ENCODE peak calls at places on chromosome 15, in eight cellular contexts. I is gastrocnemius medialis, U is fibroblast of mammary gland, S is neural crest cell, P is mammary epithelial cell, B is HFF-Myc, E is A549, F is GM12865. G is an unnamed sample.

GRCh38 chr15:54273928-54274327 is 295.7 kb downstream of the UNC13C start:
- DNase-seq in I (no peak), U (no peak), S (no peak), P (no peak), B (no peak), E (peak), F (no peak), G (no peak)

GRCh38 chr15:52567886-52568568 is 803 bp downstream of the ARPP19 start:
- DNase-seq in I (peak), U (peak), S (no peak), P (peak), B (no peak), E (peak), F (peak), G (no peak)

GRCh38 chr15:64430000-64430735 is 30.2 kb upstream of the ZNF609 start:
- DNase-seq in I (no peak), U (peak), S (no peak), P (peak), B (peak), E (no peak), F (peak), G (peak)

GRCh38 chr15:77682564-77682963 is 49.9 kb upstream of the LINGO1 start:
- DNase-seq in I (no peak), U (no peak), S (no peak), P (no peak), B (no peak), E (no peak), F (no peak), G (no peak)

GRCh38 chr15:52171386-52171785 is 19.8 kb downstream of the GNB5 start:
- DNase-seq in I (no peak), U (peak), S (no peak), P (peak), B (no peak), E (no peak), F (no peak), G (no peak)

GRCh38 chr15:66644815-66645345 is 57.2 kb upstream of the SMAD6 start:
- DNase-seq in I (no peak), U (peak), S (no peak), P (no peak), B (no peak), E (no peak), F (no peak), G (no peak)

GRCh38 chr15:37221671-37222207 is 121.4 kb upstream of the MEIS2 start:
- DNase-seq in I (no peak), U (no peak), S (no peak), P (no peak), B (no peak), E (no peak), F (no peak), G (no peak)

GRCh38 chr15:38190501-38190900 is 62.1 kb upstream of the SPRED1 start:
- DNase-seq in I (no peak), U (no peak), S (no peak), P (no peak), B (no peak), E (peak), F (no peak), G (no peak)

GRCh38 chr15:41809526-41810220 is 18.2 kb upstream of the JMJD7 start:
- DNase-seq in I (no peak), U (no peak), S (no peak), P (no peak), B (no peak), E (no peak), F (no peak), G (no peak)

GRCh38 chr15:88061452-88061851 is 195.1 kb downstream of the NTRK3 start:
- DNase-seq in I (no peak), U (no peak), S (no peak), P (no peak), B (no peak), E (no peak), F (no peak), G (no peak)

GRCh38 chr15:88604972-88605506 is 16.1 kb upstream of the AEN start:
- DNase-seq in I (no peak), U (no peak), S (no peak), P (no peak), B (no peak), E (no peak), F (no peak), G (no peak)

GRCh38 chr15:100687532-100688215 is 85.3 kb downstream of the ASB7 start:
- DNase-seq in I (no peak), U (peak), S (no peak), P (peak), B (no peak), E (no peak), F (no peak), G (no peak)

GRCh38 chr15:100718075-100718980 is 115.9 kb downstream of the ASB7 start:
- DNase-seq in I (no peak), U (no peak), S (no peak), P (no peak), B (no peak), E (no peak), F (no peak), G (no peak)

GRCh38 chr15:82950295-82950694 is 2.2 kb downstream of the HOMER2 start:
- DNase-seq in I (no peak), U (no peak), S (no peak), P (no peak), B (no peak), E (no peak), F (no peak), G (peak)

GRCh38 chr15:32687556-32687955 is 30.2 kb upstream of the GREM1 start:
- DNase-seq in I (no peak), U (peak), S (no peak), P (peak), B (no peak), E (peak), F (no peak), G (no peak)

GRCh38 chr15:90315276-90315982 is 36.7 kb upstream of the ZNF774 start:
- DNase-seq in I (peak), U (peak), S (no peak), P (peak), B (peak), E (peak), F (no peak), G (no peak)

GRCh38 chr15:28921925-28922711 is 36.3 kb downstream of the APBA2 start:
- DNase-seq in I (no peak), U (no peak), S (no peak), P (no peak), B (no peak), E (no peak), F (no peak), G (no peak)

GRCh38 chr15:63765338-63765737 is 68.4 kb downstream of the HERC1 start:
- DNase-seq in I (no peak), U (no peak), S (no peak), P (no peak), B (no peak), E (no peak), F (no peak), G (no peak)

GRCh38 chr15:66153549-66154415 is 99.8 kb downstream of the MEGF11 start:
- DNase-seq in I (no peak), U (no peak), S (no peak), P (no peak), B (no peak), E (no peak), F (peak), G (peak)

GRCh38 chr15:40731034-40731433 is 24.0 kb downstream of the RMDN3 start:
- DNase-seq in I (no peak), U (no peak), S (no peak), P (no peak), B (no peak), E (no peak), F (no peak), G (no peak)

GRCh38 chr15:40766906-40767837 is 2.6 kb upstream of the C15orf62 start:
- DNase-seq in I (no peak), U (peak), S (no peak), P (no peak), B (no peak), E (peak), F (no peak), G (no peak)

GRCh38 chr15:87756072-87756471 is 500.5 kb downstream of the NTRK3 start:
- DNase-seq in I (no peak), U (no peak), S (no peak), P (no peak), B (no peak), E (no peak), F (no peak), G (no peak)

GRCh38 chr15:66798426-66799061 is 96.5 kb downstream of the SMAD6 start:
- DNase-seq in I (no peak), U (no peak), S (no peak), P (no peak), B (no peak), E (no peak), F (no peak), G (no peak)

GRCh38 chr15:85755471-85755870 is 39.3 kb downstream of the KLHL25 start:
- DNase-seq in I (no peak), U (no peak), S (no peak), P (no peak), B (no peak), E (no peak), F (no peak), G (no peak)

GRCh38 chr15:96354731-96355560 is 24.4 kb downstream of the NR2F2 start:
- DNase-seq in I (no peak), U (peak), S (no peak), P (peak), B (no peak), E (peak), F (no peak), G (no peak)

GRCh38 chr15:36291501-36291900 is 287.9 kb upstream of the CDIN1 start:
- DNase-seq in I (no peak), U (no peak), S (no peak), P (no peak), B (no peak), E (no peak), F (no peak), G (no peak)

GRCh38 chr15:74120426-74120825 is 10.0 kb upstream of the ISLR2 start:
- DNase-seq in I (no peak), U (no peak), S (no peak), P (no peak), B (no peak), E (no peak), F (no peak), G (no peak)

GRCh38 chr15:70451861-70452653 is 311.3 kb downstream of the UACA start:
- DNase-seq in I (no peak), U (no peak), S (no peak), P (no peak), B (no peak), E (no peak), F (no peak), G (no peak)

GRCh38 chr15:38660726-38661125 is 96.1 kb upstream of the RASGRP1 start:
- DNase-seq in I (no peak), U (peak), S (no peak), P (no peak), B (no peak), E (no peak), F (peak), G (no peak)

GRCh38 chr15:41836072-41836471 is 2.6 kb upstream of the PLA2G4B start:
- DNase-seq in I (no peak), U (no peak), S (no peak), P (no peak), B (no peak), E (no peak), F (no peak), G (no peak)

GRCh38 chr15:55530861-55531313 is 22.9 kb upstream of the DNAAF4 start:
- DNase-seq in I (no peak), U (peak), S (no peak), P (peak), B (no peak), E (peak), F (peak), G (no peak)

GRCh38 chr15:77032052-77032646 is 37.2 kb downstream of the PSTPIP1 start:
- DNase-seq in I (no peak), U (no peak), S (no peak), P (no peak), B (no peak), E (no peak), F (no peak), G (no peak)

GRCh38 chr15:33104276-33104675 is 90.2 kb downstream of the FMN1 start:
- DNase-seq in I (no peak), U (peak), S (no peak), P (peak), B (peak), E (no peak), F (no peak), G (no peak)

GRCh38 chr15:90701880-90702630 is 15.1 kb upstream of the BLM start:
- DNase-seq in I (no peak), U (peak), S (no peak), P (no peak), B (no peak), E (peak), F (no peak), G (no peak)

GRCh38 chr15:97750071-97750470 is 210.4 kb upstream of the ARRDC4 start:
- DNase-seq in I (no peak), U (no peak), S (no peak), P (no peak), B (no peak), E (no peak), F (no peak), G (no peak)

GRCh38 chr15:97748576-97748975 is 211.9 kb upstream of the ARRDC4 start:
- DNase-seq in I (no peak), U (no peak), S (no peak), P (no peak), B (no peak), E (no peak), F (no peak), G (no peak)

GRCh38 chr15:97747342-97747741 is 213.2 kb upstream of the ARRDC4 start:
- DNase-seq in I (no peak), U (no peak), S (no peak), P (no peak), B (no peak), E (no peak), F (no peak), G (no peak)

DNA sequence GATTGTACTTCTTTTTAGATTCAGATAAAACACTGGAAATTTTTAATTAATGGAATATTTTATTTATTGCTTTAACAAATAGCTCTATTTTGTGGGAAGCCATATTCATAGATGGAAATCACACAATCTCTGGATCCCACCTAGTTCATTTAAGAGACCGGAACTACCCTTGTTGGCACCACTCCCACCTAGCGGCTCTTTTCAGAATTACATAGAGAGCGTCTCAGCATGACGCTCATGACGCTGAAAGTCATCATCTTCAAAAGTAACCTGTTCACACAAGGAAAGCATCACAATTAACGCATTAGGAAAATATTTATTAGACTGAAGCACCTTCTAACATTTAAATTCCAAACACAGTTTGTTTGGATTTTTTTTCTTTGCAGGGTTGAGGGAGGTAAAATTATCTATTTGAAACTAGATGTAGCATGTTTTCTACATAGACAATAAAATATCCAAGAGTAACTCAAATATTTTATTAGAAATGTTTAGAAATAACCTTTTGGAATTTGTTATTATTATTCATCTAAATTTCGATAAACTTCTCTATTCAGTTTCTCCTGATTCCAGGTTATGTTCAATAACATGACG is 214.9 kb upstream of the ARRDC4 start:
- DNase-seq in I (no peak), U (peak), S (peak), P (peak), B (peak), E (peak), F (peak), G (peak)
- TF ChIP-seq CTCF in I (peak), U (peak), S (peak), P (peak), B (peak), E (peak), F (peak), G (peak)

DNA sequence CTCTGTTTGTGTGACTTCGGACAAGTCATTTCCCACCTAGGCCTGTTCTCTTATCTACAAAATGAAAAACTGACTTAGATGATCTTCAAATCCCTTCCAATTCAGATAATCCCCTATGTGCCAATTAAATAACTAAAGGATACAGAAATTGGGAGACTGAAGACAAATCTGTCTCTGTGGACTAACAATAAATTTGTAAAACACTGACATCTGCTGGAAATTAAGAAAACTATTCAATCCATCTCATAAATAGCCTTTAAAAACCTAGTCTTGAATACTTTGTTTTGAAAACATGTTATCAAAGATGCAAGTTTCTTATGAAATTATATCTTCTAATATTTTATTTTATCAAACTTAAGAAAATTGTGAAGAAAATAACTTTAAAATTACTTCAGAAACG is 38.3 kb downstream of the MTHFS start:
- DNase-seq in I (no peak), U (peak), S (no peak), P (no peak), B (no peak), E (peak), F (no peak), G (no peak)
- TF ChIP-seq CTCF in I (no peak), U (peak), S (peak), P (peak), B (no peak), E (peak), F (no peak), G (peak)

GRCh38 chr15:58224068-58224467 is 85.9 kb downstream of the AQP9 start:
- DNase-seq in I (no peak), U (peak), S (no peak), P (no peak), B (no peak), E (no peak), F (no peak), G (no peak)

GRCh38 chr15:58223432-58223831 is 85.3 kb downstream of the AQP9 start:
- DNase-seq in I (no peak), U (no peak), S (no peak), P (no peak), B (no peak), E (no peak), F (no peak), G (no peak)

GRCh38 chr15:58222698-58223097 is 84.5 kb downstream of the AQP9 start:
- DNase-seq in I (no peak), U (peak), S (no peak), P (peak), B (no peak), E (no peak), F (no peak), G (no peak)

GRCh38 chr15:58221591-58222241 is 83.5 kb downstream of the AQP9 start:
- DNase-seq in I (no peak), U (peak), S (no peak), P (no peak), B (no peak), E (peak), F (peak), G (peak)
- TF ChIP-seq CTCF in I (no peak), U (peak), S (peak), P (peak), B (peak), E (peak), F (peak), G (peak)

DNA sequence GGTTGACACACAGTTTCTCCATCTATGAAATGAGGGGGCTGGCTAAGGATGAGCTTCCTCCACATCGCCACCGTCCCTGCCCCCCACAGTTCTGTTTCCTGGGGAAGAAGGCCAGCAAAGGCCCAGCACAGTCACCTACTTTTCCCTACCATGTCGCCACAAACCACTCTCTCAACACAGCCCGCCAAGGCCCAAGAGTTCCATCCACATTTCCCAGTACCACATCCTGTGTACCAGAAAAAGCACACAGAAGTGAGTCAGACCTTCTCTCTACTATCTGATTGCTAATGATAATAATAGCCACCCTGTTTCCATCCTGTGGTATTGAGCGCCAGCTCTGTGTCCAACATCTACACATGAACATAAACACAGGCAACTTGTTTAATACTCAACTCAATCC is 30.3 kb upstream of the C15orf39 start:
- DNase-seq in I (no peak), U (peak), S (no peak), P (peak), B (peak), E (no peak), F (peak), G (no peak)
- TF ChIP-seq CTCF in I (no peak), U (no peak), S (no peak), P (no peak), B (no peak), E (no peak), F (no peak), G (no peak)

G was measured in GM10248.